ENCODE peak calls at places on chromosome 9, in eight cellular contexts. I is hepatocyte; Z is endothelial cell; G is fibroblast of mammary gland; R is breast epithelium; H is BE2C; O is activated CD8-positive, alpha-beta T cell treated with anti-CD3 and anti-CD28 coated beads for 36 hours; U is esophagus squamous epithelium. B is an unnamed sample.

GRCh38 chr9:94931036-94931633 is 204.6 kb downstream of the AOPEP start:
- DNase-seq in I (no peak), Z (no peak), G (no peak), R (no peak), H (no peak), O (no peak), U (no peak), B (no peak)

GRCh38 chr9:128887914-128888350 is 6.0 kb downstream of the LRRC8A start:
- DNase-seq in I (no peak), Z (peak), G (no peak), R (no peak), H (no peak), O (no peak), U (no peak), B (no peak)

GRCh38 chr9:96048954-96049831 is 173.7 kb downstream of the ERCC6L2 start:
- DNase-seq in I (no peak), Z (no peak), G (no peak), R (no peak), H (no peak), O (no peak), U (no peak), B (no peak)

GRCh38 chr9:129962889-129963703 is 79.9 kb downstream of the FNBP1 start:
- DNase-seq in I (no peak), Z (peak), G (peak), R (no peak), H (peak), O (peak), U (peak), B (no peak)

GRCh38 chr9:19495186-19496028 is 86.6 kb downstream of the ACER2 start:
- DNase-seq in I (no peak), Z (no peak), G (no peak), R (no peak), H (no peak), O (no peak), U (no peak), B (no peak)

GRCh38 chr9:69805962-69806633 is 14.5 kb upstream of the CFAP95 start:
- DNase-seq in I (no peak), Z (no peak), G (no peak), R (no peak), H (no peak), O (no peak), U (no peak), B (no peak)

GRCh38 chr9:91386765-91387164 is 25.0 kb upstream of the AUH start:
- DNase-seq in I (no peak), Z (no peak), G (no peak), R (no peak), H (no peak), O (no peak), U (no peak), B (no peak)

GRCh38 chr9:4344946-4345345 is 45.1 kb upstream of the GLIS3 start:
- DNase-seq in I (peak), Z (no peak), G (no peak), R (no peak), H (no peak), O (peak), U (no peak), B (no peak)

GRCh38 chr9:127561491-127562270 is 50.4 kb upstream of the STXBP1 start:
- DNase-seq in I (peak), Z (no peak), G (peak), R (peak), H (no peak), O (no peak), U (no peak), B (peak)

DNA sequence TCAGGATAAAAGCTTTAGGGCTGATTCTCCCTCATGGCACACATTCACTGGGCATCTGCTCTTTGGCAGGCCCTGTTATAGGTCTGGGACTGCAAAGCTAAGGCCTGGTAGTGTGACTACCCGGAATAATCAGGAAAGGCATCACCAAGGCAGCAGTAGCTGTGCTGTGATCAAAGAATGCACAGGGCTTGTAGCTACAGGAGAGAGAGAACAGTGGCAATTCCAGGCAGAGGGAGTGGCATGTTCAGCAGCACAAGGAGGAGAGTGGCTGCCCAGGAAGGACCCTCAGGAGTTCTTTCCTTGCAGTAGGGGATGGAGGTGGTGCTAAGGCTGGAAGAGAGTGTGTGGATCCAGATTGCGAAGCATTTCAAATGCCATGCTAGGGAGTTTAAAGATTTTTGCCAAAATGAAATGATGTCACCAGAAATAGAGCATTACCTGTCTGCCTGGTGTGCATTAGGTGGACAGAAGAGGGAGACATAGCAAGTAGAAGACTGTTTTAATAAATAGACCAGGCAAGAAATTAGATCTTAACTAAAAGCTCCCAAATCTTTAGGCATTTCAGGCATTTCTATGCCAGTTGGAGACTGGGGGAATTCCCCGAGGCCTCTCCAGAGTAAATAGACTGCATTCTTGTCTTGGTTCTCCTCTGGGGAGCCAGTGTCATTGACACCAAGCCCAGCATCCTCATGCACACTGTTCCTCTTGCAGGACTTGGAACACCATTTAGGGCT is 69.1 kb downstream of the GPR21 start:
- DNase-seq in I (no peak), Z (no peak), G (no peak), R (no peak), H (no peak), O (no peak), U (no peak), B (no peak)
- TF ChIP-seq CTCF in I (peak), Z (peak), G (peak), R (no peak), H (peak), O (peak), U (peak), B (peak)

GRCh38 chr9:71931166-71931565 is 19.7 kb downstream of the C9orf85 start:
- DNase-seq in I (no peak), Z (no peak), G (no peak), R (no peak), H (no peak), O (no peak), U (no peak), B (no peak)
- TF ChIP-seq CTCF in I (no peak), Z (no peak), G (no peak), R (no peak), H (no peak), O (no peak), U (no peak), B (no peak)

DNA sequence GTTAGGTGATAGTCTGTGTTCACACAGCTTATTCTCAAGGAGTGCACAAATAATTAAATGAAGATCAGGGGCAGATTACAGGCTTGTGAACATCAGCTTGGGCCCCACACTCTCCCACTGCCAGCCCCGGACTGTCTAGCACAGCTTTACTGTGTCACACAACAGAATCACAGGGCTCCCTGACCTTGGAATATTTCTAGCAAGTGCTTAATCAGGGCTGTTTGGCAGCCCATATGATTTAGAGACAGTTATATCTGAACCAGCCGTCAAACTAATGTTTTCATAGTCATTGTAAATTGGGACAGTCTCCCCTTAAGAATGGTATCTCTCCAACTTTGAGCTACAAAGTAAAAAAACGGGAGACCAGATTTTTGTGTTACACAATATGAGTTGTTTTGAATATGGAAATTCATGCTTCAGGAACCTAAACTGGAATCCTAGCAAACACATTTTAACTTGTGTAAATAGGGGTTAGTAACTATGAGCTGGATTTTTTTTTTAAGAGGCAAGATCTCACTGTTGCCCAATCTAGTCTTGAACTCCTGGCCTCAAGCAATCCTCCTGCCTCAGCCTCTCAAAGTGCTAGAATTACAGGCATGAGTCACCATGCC is 517.6 kb downstream of the BNC2 start:
- DNase-seq in I (no peak), Z (no peak), G (peak), R (no peak), H (no peak), O (no peak), U (no peak), B (no peak)
- TF ChIP-seq CTCF in I (no peak), Z (no peak), G (no peak), R (no peak), H (no peak), O (no peak), U (no peak), B (no peak)

DNA sequence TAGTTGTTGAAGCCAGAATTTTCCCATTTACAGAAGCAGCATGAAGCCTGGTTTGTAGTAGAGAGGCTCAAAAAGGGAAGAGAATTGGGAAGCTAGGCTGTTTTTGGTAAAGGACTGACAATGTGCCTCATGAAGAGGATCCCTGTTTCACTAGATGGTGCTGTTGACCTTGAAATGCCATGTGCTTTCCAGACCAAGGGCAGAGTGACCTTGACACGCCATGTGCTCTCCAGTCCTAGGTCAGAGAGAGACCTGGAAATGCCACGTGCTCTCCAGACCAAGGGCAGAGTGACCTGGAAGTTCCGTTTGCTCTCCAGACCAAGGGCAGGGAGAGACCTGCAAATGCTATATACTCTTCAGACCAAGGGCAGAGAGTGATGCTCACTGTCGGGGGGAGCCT is 32.0 kb downstream of the UNC13B start:
- DNase-seq in I (no peak), Z (no peak), G (peak), R (no peak), H (no peak), O (no peak), U (no peak), B (no peak)
- TF ChIP-seq CTCF in I (no peak), Z (no peak), G (peak), R (no peak), H (no peak), O (no peak), U (no peak), B (no peak)

DNA sequence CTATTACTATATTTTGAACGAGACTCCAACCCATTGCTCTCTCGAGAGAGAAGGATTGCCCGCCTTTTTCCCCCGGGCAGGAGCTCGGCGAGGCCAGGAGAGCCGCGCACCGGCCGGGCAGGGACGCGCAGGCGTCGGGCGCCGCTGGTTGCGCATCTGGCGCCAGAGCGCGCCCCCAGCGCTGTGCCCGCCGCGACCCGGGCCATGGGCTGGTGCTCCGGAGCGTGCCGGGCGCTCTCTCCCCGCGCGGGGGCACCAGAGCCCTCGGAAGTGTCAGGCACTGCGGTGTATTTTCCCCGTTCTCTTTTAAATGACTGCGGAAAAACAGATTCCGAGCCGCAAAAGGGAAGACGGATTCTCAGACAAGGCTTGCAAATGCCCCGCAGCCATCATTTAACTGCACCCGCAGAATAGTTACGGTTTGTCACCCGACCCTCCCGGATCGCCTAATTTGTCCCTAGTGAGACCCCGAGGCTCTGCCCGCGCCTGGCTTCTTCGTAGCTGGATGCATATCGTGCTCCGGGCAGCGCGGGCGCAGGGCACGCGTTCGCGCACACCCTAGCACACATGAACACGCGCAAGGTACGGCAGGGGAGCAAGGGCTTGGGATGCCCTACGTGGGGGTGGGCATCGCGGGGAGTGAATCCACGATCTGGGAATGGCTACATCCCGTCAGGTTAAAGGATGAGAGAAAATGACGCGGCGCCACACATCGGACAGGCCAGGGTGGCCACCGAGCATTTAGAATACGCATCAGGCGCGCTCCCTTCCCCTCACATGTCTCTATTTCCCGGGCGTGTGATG is 1.1 kb upstream of the NTRK2 start:
- DNase-seq in I (peak), Z (peak), G (peak), R (peak), H (peak), O (peak), U (no peak), B (peak)
- TF ChIP-seq CTCF in I (peak), Z (peak), G (no peak), R (peak), H (peak), O (peak), U (peak), B (peak)

B was measured in AG09319.